ENCODE peak calls at places on chromosomes 12 and 14, in four cellular contexts. One of them, this sample, is unnamed.

GRCh38 chr12:50066402-50066801 is 9.0 kb downstream of the ASIC1 start:
- DNase-seq in GM12891: no peak
- DNase-seq in K562: no peak
- DNase-seq in GM12878: no peak
- DNase-seq in this sample: no peak

GRCh38 chr12:74541074-74541473 is 3.4 kb downstream of the ATXN7L3B start:
- DNase-seq in GM12891: no peak
- DNase-seq in K562: no peak
- DNase-seq in GM12878: no peak
- DNase-seq in this sample: no peak

GRCh38 chr14:102222009-102222575 is 82.4 kb downstream of the WDR20 start:
- DNase-seq in GM12891: no peak
- DNase-seq in K562: no peak
- DNase-seq in GM12878: no peak
- DNase-seq in this sample: no peak

GRCh38 chr12:122422769-122423257 is 344 bp upstream of the CLIP1 start:
- DNase-seq in GM12891: no peak
- DNase-seq in K562: peak
- DNase-seq in GM12878: no peak
- DNase-seq in this sample: no peak

GRCh38 chr14:99945732-99946651 is 119.2 kb upstream of the EVL start:
- DNase-seq in GM12891: no peak
- DNase-seq in K562: no peak
- DNase-seq in GM12878: no peak
- DNase-seq in this sample: peak

GRCh38 chr12:25959069-25959961 is 833 bp downstream of the RASSF8 start:
- DNase-seq in GM12891: peak
- DNase-seq in K562: no peak
- DNase-seq in GM12878: no peak
- DNase-seq in this sample: no peak

GRCh38 chr12:79818856-79819255 is 116.0 kb downstream of the PPP1R12A start:
- DNase-seq in GM12891: no peak
- DNase-seq in K562: no peak
- DNase-seq in GM12878: no peak
- DNase-seq in this sample: no peak

GRCh38 chr14:96245710-96246534 is 10.1 kb upstream of the BDKRB1 start:
- DNase-seq in GM12891: no peak
- DNase-seq in K562: no peak
- DNase-seq in GM12878: no peak
- DNase-seq in this sample: no peak

GRCh38 chr12:47636908-47637780 is 68.7 kb downstream of the RPAP3 start:
- DNase-seq in GM12891: no peak
- DNase-seq in K562: peak
- DNase-seq in GM12878: no peak
- DNase-seq in this sample: peak

GRCh38 chr12:112843272-112843671 is 51.7 kb downstream of the RPH3A start:
- DNase-seq in GM12891: no peak
- DNase-seq in K562: no peak
- DNase-seq in GM12878: no peak
- DNase-seq in this sample: no peak

GRCh38 chr12:128069359-128069997 is 197.5 kb upstream of the TMEM132C start:
- DNase-seq in GM12891: peak
- DNase-seq in K562: peak
- DNase-seq in GM12878: no peak
- DNase-seq in this sample: no peak

GRCh38 chr12:47885566-47885965 is 19.2 kb downstream of the VDR start:
- DNase-seq in GM12891: no peak
- DNase-seq in K562: no peak
- DNase-seq in GM12878: no peak
- DNase-seq in this sample: no peak

GRCh38 chr12:14394317-14395058 is 29.0 kb downstream of the ATF7IP start:
- DNase-seq in GM12891: no peak
- DNase-seq in K562: peak
- DNase-seq in GM12878: peak
- DNase-seq in this sample: peak

GRCh38 chr14:52124791-52125661 is 56.2 kb upstream of the NID2 start:
- DNase-seq in GM12891: no peak
- DNase-seq in K562: no peak
- DNase-seq in GM12878: no peak
- DNase-seq in this sample: no peak

GRCh38 chr14:32254952-32255679 is 52.0 kb upstream of the RNU6-8 start:
- DNase-seq in GM12891: peak
- DNase-seq in K562: peak
- DNase-seq in GM12878: no peak
- DNase-seq in this sample: peak

GRCh38 chr12:89709994-89710872 is 1.6 kb upstream of the ATP2B1 start:
- DNase-seq in GM12891: no peak
- DNase-seq in K562: no peak
- DNase-seq in GM12878: no peak
- DNase-seq in this sample: no peak

GRCh38 chr12:103969391-103969790 is 3.7 kb downstream of the TDG start:
- DNase-seq in GM12891: no peak
- DNase-seq in K562: no peak
- DNase-seq in GM12878: no peak
- DNase-seq in this sample: no peak

GRCh38 chr12:63064080-63064479 is 86.9 kb downstream of the AVPR1A start:
- DNase-seq in GM12891: no peak
- DNase-seq in K562: no peak
- DNase-seq in GM12878: no peak
- DNase-seq in this sample: no peak

GRCh38 chr12:117643971-117644370 is 282.5 kb upstream of the NOS1 start:
- DNase-seq in GM12891: no peak
- DNase-seq in K562: no peak
- DNase-seq in GM12878: no peak
- DNase-seq in this sample: no peak

GRCh38 chr14:99968156-99968920 is 96.9 kb upstream of the EVL start:
- DNase-seq in GM12891: no peak
- DNase-seq in K562: no peak
- DNase-seq in GM12878: no peak
- DNase-seq in this sample: no peak

GRCh38 chr12:91502208-91502607 is 319.6 kb upstream of the DCN start:
- DNase-seq in GM12891: no peak
- DNase-seq in K562: no peak
- DNase-seq in GM12878: no peak
- DNase-seq in this sample: no peak

GRCh38 chr12:127632431-127632830 is 634.5 kb upstream of the TMEM132C start:
- DNase-seq in GM12891: no peak
- DNase-seq in K562: no peak
- DNase-seq in GM12878: no peak
- DNase-seq in this sample: no peak

GRCh38 chr12:105774037-105774436 is 364.7 kb downstream of the NUAK1 start:
- DNase-seq in GM12891: no peak
- DNase-seq in K562: no peak
- DNase-seq in GM12878: no peak
- DNase-seq in this sample: no peak

GRCh38 chr12:42568952-42569916 is 20.3 kb downstream of the PRICKLE1 start:
- DNase-seq in GM12891: no peak
- DNase-seq in K562: peak
- DNase-seq in GM12878: peak
- DNase-seq in this sample: peak

GRCh38 chr12:108457006-108457733 is 57.9 kb upstream of the FICD start:
- DNase-seq in GM12891: peak
- DNase-seq in K562: peak
- DNase-seq in GM12878: peak
- DNase-seq in this sample: peak

GRCh38 chr12:108691995-108692808 is 39.1 kb downstream of the CORO1C start:
- DNase-seq in GM12891: no peak
- DNase-seq in K562: no peak
- DNase-seq in GM12878: no peak
- DNase-seq in this sample: no peak

GRCh38 chr12:62732861-62733427 is 202.0 kb downstream of the PPM1H start:
- DNase-seq in GM12891: no peak
- DNase-seq in K562: no peak
- DNase-seq in GM12878: no peak
- DNase-seq in this sample: peak

GRCh38 chr14:61460853-61461611 is 139.7 kb downstream of the PRKCH start:
- DNase-seq in GM12891: no peak
- DNase-seq in K562: peak
- DNase-seq in GM12878: no peak
- DNase-seq in this sample: no peak

GRCh38 chr14:33940561-33941011 is 10.3 kb downstream of the EGLN3 start:
- DNase-seq in GM12891: no peak
- DNase-seq in K562: peak
- DNase-seq in GM12878: no peak
- DNase-seq in this sample: no peak

GRCh38 chr14:76538648-76539008 is 162.7 kb downstream of the ESRRB start:
- DNase-seq in GM12891: no peak
- DNase-seq in K562: no peak
- DNase-seq in GM12878: no peak
- DNase-seq in this sample: no peak

DNA sequence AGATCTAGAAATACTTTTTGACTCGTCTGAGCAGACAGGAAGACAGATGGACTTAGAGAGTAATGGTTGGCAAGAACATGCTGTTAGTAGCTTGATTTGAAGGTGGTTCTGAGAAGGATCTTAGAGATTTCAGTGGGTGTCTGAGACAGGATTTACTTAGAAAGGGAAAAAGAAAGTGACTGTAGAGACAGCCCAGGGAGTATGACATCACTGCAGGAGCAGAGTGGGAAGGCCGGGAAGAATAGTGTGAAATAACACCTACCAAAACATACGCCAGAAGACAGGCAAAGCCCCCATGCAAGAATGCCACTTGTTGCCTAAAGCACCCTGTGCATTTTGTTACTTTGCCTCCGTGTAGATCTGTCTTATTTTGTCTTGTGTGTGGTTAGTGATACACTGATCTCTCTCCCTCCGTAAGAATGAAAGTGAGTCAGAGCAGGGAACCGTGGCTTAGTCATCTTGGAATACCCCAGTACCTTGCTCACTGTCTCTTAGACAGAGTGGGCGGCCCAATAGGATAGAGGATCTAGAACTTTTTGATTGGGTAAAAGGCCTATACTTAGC is 161.3 kb upstream of the IFNG-AS1 start:
- DNase-seq in GM12891: no peak
- DNase-seq in K562: no peak
- DNase-seq in GM12878: no peak
- DNase-seq in this sample: no peak
- TF ChIP-seq SPI1 in GM12891: no peak
- TF ChIP-seq SPI1 in K562: no peak
- TF ChIP-seq SPI1 in GM12878: no peak
- TF ChIP-seq SPI1 in this sample: no peak

GRCh38 chr14:23482814-23483128 is 13.3 kb downstream of the NGDN start:
- DNase-seq in GM12891: no peak
- DNase-seq in K562: no peak
- DNase-seq in GM12878: no peak
- DNase-seq in this sample: no peak

GRCh38 chr14:23481992-23482813 is 12.7 kb downstream of the NGDN start:
- DNase-seq in GM12891: no peak
- DNase-seq in K562: no peak
- DNase-seq in GM12878: no peak
- DNase-seq in this sample: no peak

GRCh38 chr14:23481362-23481970 is 12.0 kb downstream of the NGDN start:
- DNase-seq in GM12891: no peak
- DNase-seq in K562: no peak
- DNase-seq in GM12878: no peak
- DNase-seq in this sample: no peak

GRCh38 chr14:23485311-23485710 is 15.8 kb downstream of the NGDN start:
- DNase-seq in GM12891: no peak
- DNase-seq in K562: no peak
- DNase-seq in GM12878: no peak
- DNase-seq in this sample: no peak

DNA sequence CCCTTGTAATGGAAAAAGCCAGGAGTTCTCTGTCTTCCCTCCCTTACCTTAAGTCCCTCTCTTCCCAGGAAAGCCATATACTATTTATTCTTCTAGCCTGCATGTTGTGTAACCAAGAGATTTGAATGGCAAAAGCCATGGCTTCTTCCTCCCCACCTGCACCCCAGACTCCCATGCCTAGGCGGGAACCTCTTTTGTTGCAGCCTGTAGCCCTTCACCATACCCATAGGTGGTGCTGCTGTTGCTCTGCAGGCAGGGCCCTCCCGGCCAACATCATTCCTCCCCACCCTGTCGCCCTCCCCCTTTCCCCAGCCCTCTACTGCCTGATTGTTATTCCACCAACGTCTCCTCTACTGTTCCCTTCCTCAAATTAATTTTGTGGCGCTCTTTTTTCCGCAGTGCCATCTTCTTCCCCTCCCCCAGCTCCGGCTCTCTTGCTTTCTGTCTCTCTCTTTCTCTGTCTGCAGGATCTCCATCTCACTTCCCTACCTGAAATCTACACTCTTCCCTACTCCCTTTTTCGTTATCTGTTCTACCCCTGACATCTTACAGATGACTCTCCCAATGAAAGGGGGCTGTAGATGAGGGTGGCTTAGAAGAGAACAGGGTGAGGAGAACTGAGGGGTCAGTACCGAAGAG is 13.8 kb downstream of the NGDN start:
- DNase-seq in GM12891: peak
- DNase-seq in K562: peak
- DNase-seq in GM12878: no peak
- DNase-seq in this sample: no peak
- TF ChIP-seq SPI1 in GM12891: no peak
- TF ChIP-seq SPI1 in K562: no peak
- TF ChIP-seq SPI1 in GM12878: no peak
- TF ChIP-seq SPI1 in this sample: no peak

GRCh38 chr12:100737168-100737567 is 57.4 kb upstream of the ANO4 start:
- DNase-seq in GM12891: no peak
- DNase-seq in K562: no peak
- DNase-seq in GM12878: no peak
- DNase-seq in this sample: no peak

GRCh38 chr12:100738086-100738485 is 56.5 kb upstream of the ANO4 start:
- DNase-seq in GM12891: no peak
- DNase-seq in K562: no peak
- DNase-seq in GM12878: no peak
- DNase-seq in this sample: no peak

DNA sequence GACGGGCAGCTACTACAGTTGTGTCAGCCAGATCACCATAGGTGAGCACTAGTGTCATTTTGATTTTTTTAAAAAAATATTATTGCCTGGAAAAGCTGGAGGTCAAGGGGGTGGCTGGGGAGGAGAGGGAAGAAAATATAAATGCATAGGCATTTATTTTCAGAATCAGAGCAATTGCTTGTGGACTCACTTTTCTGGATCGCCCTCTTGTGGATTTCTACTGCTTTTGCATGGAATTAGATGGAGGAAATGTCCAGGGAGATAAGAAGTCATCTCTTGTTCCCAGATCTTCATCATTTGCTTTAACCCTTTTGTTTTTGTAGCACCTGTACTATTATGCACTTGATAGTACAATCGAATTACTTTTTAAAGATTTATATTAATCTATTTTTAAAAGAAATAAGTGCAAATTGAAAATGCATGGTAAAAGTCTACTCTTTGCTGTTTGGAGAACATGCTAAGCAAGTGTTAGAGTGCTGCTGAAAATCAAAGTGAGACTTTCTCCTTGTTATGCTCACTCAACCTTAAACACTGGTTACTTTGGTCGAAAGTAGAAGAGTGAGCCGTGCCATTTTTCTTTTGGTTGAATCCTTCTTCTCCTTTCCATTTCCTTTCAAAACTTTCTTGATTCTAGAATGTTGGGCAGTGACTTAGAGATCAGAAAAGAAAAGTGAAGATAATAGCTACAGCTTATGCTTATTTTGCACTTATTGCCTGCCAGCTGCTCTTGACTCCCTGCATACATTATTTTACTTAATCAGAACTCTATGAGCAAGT is 60.6 kb upstream of the ANO4 start:
- DNase-seq in GM12891: no peak
- DNase-seq in K562: peak
- DNase-seq in GM12878: no peak
- DNase-seq in this sample: no peak
- TF ChIP-seq SPI1 in GM12891: peak
- TF ChIP-seq SPI1 in K562: no peak
- TF ChIP-seq SPI1 in GM12878: no peak
- TF ChIP-seq SPI1 in this sample: no peak

GRCh38 chr12:53221203-53222076 is 10.6 kb downstream of the RARG start:
- DNase-seq in GM12891: peak
- DNase-seq in K562: peak
- DNase-seq in GM12878: no peak
- DNase-seq in this sample: peak
- TF ChIP-seq SPI1 in GM12891: no peak
- TF ChIP-seq SPI1 in K562: no peak
- TF ChIP-seq SPI1 in GM12878: no peak
- TF ChIP-seq SPI1 in this sample: no peak